ENCODE peak calls at places on chromosome 12, in nine cellular contexts. One of them, this sample, is unnamed. For H3K9me3, the result is how much of the 10 kb centered on the place peaks cover.

GRCh38 chr12:102800565-102800964 is 116.5 kb downstream of the PAH start:
- DNase-seq in CD4-positive, CD25-positive, alpha-beta regulatory T cell: no peak
- DNase-seq in lung: no peak
- DNase-seq in WERI-Rb-1: no peak
- DNase-seq in upper lobe of right lung: no peak
- DNase-seq in breast epithelium: no peak
- DNase-seq in GM23248: no peak
- DNase-seq in IMR-90: no peak
- DNase-seq in heart left ventricle: no peak
- DNase-seq in this sample: no peak

GRCh38 chr12:69837191-69838085 is 12.4 kb downstream of the MYRFL start:
- DNase-seq in CD4-positive, CD25-positive, alpha-beta regulatory T cell: no peak
- DNase-seq in lung: peak
- DNase-seq in WERI-Rb-1: no peak
- DNase-seq in upper lobe of right lung: no peak
- DNase-seq in breast epithelium: no peak
- DNase-seq in GM23248: no peak
- DNase-seq in IMR-90: no peak
- DNase-seq in heart left ventricle: no peak
- DNase-seq in this sample: no peak

GRCh38 chr12:3726455-3726854 is 26.5 kb downstream of the CRACR2A start:
- DNase-seq in CD4-positive, CD25-positive, alpha-beta regulatory T cell: no peak
- DNase-seq in lung: no peak
- DNase-seq in WERI-Rb-1: no peak
- DNase-seq in upper lobe of right lung: no peak
- DNase-seq in breast epithelium: no peak
- DNase-seq in GM23248: no peak
- DNase-seq in IMR-90: no peak
- DNase-seq in heart left ventricle: no peak
- DNase-seq in this sample: no peak

GRCh38 chr12:117441751-117442150 is 80.3 kb upstream of the NOS1 start:
- DNase-seq in CD4-positive, CD25-positive, alpha-beta regulatory T cell: no peak
- DNase-seq in lung: no peak
- DNase-seq in WERI-Rb-1: peak
- DNase-seq in upper lobe of right lung: no peak
- DNase-seq in breast epithelium: no peak
- DNase-seq in GM23248: peak
- DNase-seq in IMR-90: no peak
- DNase-seq in heart left ventricle: peak
- DNase-seq in this sample: no peak

GRCh38 chr12:55982319-55982936 is 8.6 kb downstream of the RAB5B start:
- DNase-seq in CD4-positive, CD25-positive, alpha-beta regulatory T cell: no peak
- DNase-seq in lung: no peak
- DNase-seq in WERI-Rb-1: no peak
- DNase-seq in upper lobe of right lung: no peak
- DNase-seq in breast epithelium: no peak
- DNase-seq in GM23248: no peak
- DNase-seq in IMR-90: no peak
- DNase-seq in heart left ventricle: no peak
- DNase-seq in this sample: no peak

GRCh38 chr12:92142251-92142896 is 3.3 kb downstream of the BTG1 start:
- DNase-seq in CD4-positive, CD25-positive, alpha-beta regulatory T cell: peak
- DNase-seq in lung: no peak
- DNase-seq in WERI-Rb-1: no peak
- DNase-seq in upper lobe of right lung: no peak
- DNase-seq in breast epithelium: no peak
- DNase-seq in GM23248: no peak
- DNase-seq in IMR-90: no peak
- DNase-seq in heart left ventricle: no peak
- DNase-seq in this sample: no peak

GRCh38 chr12:124437621-124438414 is 129.6 kb downstream of the NCOR2 start:
- DNase-seq in CD4-positive, CD25-positive, alpha-beta regulatory T cell: peak
- DNase-seq in lung: no peak
- DNase-seq in WERI-Rb-1: no peak
- DNase-seq in upper lobe of right lung: no peak
- DNase-seq in breast epithelium: no peak
- DNase-seq in GM23248: no peak
- DNase-seq in IMR-90: no peak
- DNase-seq in heart left ventricle: no peak
- DNase-seq in this sample: no peak

GRCh38 chr12:128626808-128627320 is 196.9 kb downstream of the SLC15A4 start:
- DNase-seq in CD4-positive, CD25-positive, alpha-beta regulatory T cell: no peak
- DNase-seq in lung: no peak
- DNase-seq in WERI-Rb-1: no peak
- DNase-seq in upper lobe of right lung: no peak
- DNase-seq in breast epithelium: no peak
- DNase-seq in GM23248: no peak
- DNase-seq in IMR-90: no peak
- DNase-seq in heart left ventricle: no peak
- DNase-seq in this sample: no peak

GRCh38 chr12:2779281-2779680 is 15.5 kb upstream of the FKBP4 start:
- DNase-seq in CD4-positive, CD25-positive, alpha-beta regulatory T cell: no peak
- DNase-seq in lung: no peak
- DNase-seq in WERI-Rb-1: peak
- DNase-seq in upper lobe of right lung: no peak
- DNase-seq in breast epithelium: no peak
- DNase-seq in GM23248: no peak
- DNase-seq in IMR-90: no peak
- DNase-seq in heart left ventricle: no peak
- DNase-seq in this sample: no peak

GRCh38 chr12:95446511-95446910 is 27.4 kb upstream of the METAP2 start:
- DNase-seq in CD4-positive, CD25-positive, alpha-beta regulatory T cell: no peak
- DNase-seq in lung: no peak
- DNase-seq in WERI-Rb-1: no peak
- DNase-seq in upper lobe of right lung: peak
- DNase-seq in breast epithelium: no peak
- DNase-seq in GM23248: no peak
- DNase-seq in IMR-90: peak
- DNase-seq in heart left ventricle: peak
- DNase-seq in this sample: peak

GRCh38 chr12:323507-323906 is 60.9 kb upstream of the SLC6A13 start:
- DNase-seq in CD4-positive, CD25-positive, alpha-beta regulatory T cell: no peak
- DNase-seq in lung: no peak
- DNase-seq in WERI-Rb-1: no peak
- DNase-seq in upper lobe of right lung: no peak
- DNase-seq in breast epithelium: no peak
- DNase-seq in GM23248: no peak
- DNase-seq in IMR-90: no peak
- DNase-seq in heart left ventricle: no peak
- DNase-seq in this sample: no peak

GRCh38 chr12:6554168-6554989 is 1.5 kb downstream of the IFFO1 start:
- DNase-seq in CD4-positive, CD25-positive, alpha-beta regulatory T cell: peak
- DNase-seq in lung: peak
- DNase-seq in WERI-Rb-1: peak
- DNase-seq in upper lobe of right lung: peak
- DNase-seq in breast epithelium: no peak
- DNase-seq in GM23248: peak
- DNase-seq in IMR-90: peak
- DNase-seq in heart left ventricle: peak
- DNase-seq in this sample: no peak

GRCh38 chr12:54251667-54252284 is 28.1 kb downstream of the CBX5 start:
- DNase-seq in CD4-positive, CD25-positive, alpha-beta regulatory T cell: peak
- DNase-seq in lung: no peak
- DNase-seq in WERI-Rb-1: no peak
- DNase-seq in upper lobe of right lung: no peak
- DNase-seq in breast epithelium: no peak
- DNase-seq in GM23248: peak
- DNase-seq in IMR-90: peak
- DNase-seq in heart left ventricle: no peak
- DNase-seq in this sample: no peak

GRCh38 chr12:132922676-132923075 is 33.4 kb downstream of the ZNF605 start:
- DNase-seq in CD4-positive, CD25-positive, alpha-beta regulatory T cell: no peak
- DNase-seq in lung: no peak
- DNase-seq in WERI-Rb-1: no peak
- DNase-seq in upper lobe of right lung: no peak
- DNase-seq in breast epithelium: no peak
- DNase-seq in GM23248: no peak
- DNase-seq in IMR-90: no peak
- DNase-seq in heart left ventricle: no peak
- DNase-seq in this sample: no peak

GRCh38 chr12:132924356-132924755 is 31.8 kb downstream of the ZNF605 start:
- DNase-seq in CD4-positive, CD25-positive, alpha-beta regulatory T cell: no peak
- DNase-seq in lung: no peak
- DNase-seq in WERI-Rb-1: no peak
- DNase-seq in upper lobe of right lung: no peak
- DNase-seq in breast epithelium: no peak
- DNase-seq in GM23248: no peak
- DNase-seq in IMR-90: no peak
- DNase-seq in heart left ventricle: no peak
- DNase-seq in this sample: no peak

GRCh38 chr12:132923356-132923909 is 32.7 kb downstream of the ZNF605 start:
- DNase-seq in CD4-positive, CD25-positive, alpha-beta regulatory T cell: no peak
- DNase-seq in lung: no peak
- DNase-seq in WERI-Rb-1: no peak
- DNase-seq in upper lobe of right lung: no peak
- DNase-seq in breast epithelium: no peak
- DNase-seq in GM23248: peak
- DNase-seq in IMR-90: no peak
- DNase-seq in heart left ventricle: no peak
- DNase-seq in this sample: no peak

GRCh38 chr12:132918680-132919079 is 31.3 kb upstream of the CHFR start:
- DNase-seq in CD4-positive, CD25-positive, alpha-beta regulatory T cell: no peak
- DNase-seq in lung: no peak
- DNase-seq in WERI-Rb-1: no peak
- DNase-seq in upper lobe of right lung: no peak
- DNase-seq in breast epithelium: no peak
- DNase-seq in GM23248: no peak
- DNase-seq in IMR-90: no peak
- DNase-seq in heart left ventricle: no peak
- DNase-seq in this sample: no peak

DNA sequence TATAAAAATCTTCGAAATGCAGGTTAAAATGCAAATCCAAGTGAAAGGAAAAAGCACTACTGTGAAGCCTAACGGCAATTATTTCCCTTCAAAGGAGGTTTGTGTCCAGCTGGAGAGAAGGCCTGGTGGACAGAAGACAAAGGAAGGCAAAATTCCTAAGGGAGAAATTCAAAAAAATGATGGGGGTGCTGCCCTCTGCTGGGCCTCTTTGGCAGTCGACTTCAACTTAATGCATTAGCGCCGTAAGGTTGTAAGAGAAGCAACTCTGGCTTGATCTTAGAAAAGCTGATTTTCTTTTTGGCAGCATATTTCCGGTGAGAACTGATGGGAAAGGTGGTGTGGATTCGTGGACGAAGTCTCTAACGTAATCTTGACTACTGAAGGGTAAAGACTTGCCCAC is 34.3 kb upstream of the CHFR start:
- DNase-seq in CD4-positive, CD25-positive, alpha-beta regulatory T cell: no peak
- DNase-seq in lung: no peak
- DNase-seq in WERI-Rb-1: peak
- DNase-seq in upper lobe of right lung: no peak
- DNase-seq in breast epithelium: no peak
- DNase-seq in GM23248: no peak
- DNase-seq in IMR-90: no peak
- DNase-seq in heart left ventricle: no peak
- DNase-seq in this sample: no peak
- H3K9me3 ChIP-seq in CD4-positive, CD25-positive, alpha-beta regulatory T cell: half or more
- H3K9me3 ChIP-seq in lung: half or more
- H3K9me3 ChIP-seq in WERI-Rb-1: half or more
- H3K9me3 ChIP-seq in upper lobe of right lung: half or more
- H3K9me3 ChIP-seq in breast epithelium: half or more
- H3K9me3 ChIP-seq in GM23248: under half
- H3K9me3 ChIP-seq in IMR-90: half or more
- H3K9me3 ChIP-seq in heart left ventricle: half or more
- H3K9me3 ChIP-seq in this sample: under half

DNA sequence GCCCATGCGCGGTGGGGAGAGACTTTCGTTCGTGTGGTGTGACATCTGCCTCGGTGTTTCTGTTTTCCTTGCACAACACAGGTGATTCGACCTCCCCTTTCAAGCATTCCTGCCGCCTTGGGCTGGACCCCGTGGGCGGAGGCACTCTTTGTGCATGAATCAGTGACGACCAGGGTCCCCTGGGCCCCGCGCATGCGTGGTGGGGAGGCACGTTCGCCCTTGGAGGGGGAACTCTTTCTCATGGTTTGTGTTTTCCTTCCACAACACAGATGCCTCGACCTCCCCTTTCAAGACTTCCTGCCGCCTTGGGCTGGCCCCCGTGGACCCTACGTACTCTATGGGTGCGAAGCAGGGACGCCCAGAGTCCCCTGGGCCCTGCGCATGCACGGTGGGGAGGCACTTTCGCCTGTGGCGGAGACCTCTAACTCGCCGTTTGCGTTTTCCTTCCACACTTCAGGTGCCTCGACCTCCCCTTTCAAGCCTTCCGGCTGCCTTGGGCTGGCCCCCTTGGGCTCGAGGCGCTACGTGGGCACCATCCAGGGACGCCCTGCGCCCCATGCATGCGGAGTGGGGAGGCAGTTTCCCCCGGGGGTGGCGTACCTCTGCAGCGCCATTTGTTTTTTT is 340.9 kb downstream of the ALG10 start:
- DNase-seq in CD4-positive, CD25-positive, alpha-beta regulatory T cell: no peak
- DNase-seq in lung: no peak
- DNase-seq in WERI-Rb-1: no peak
- DNase-seq in upper lobe of right lung: no peak
- DNase-seq in breast epithelium: no peak
- DNase-seq in GM23248: no peak
- DNase-seq in IMR-90: no peak
- DNase-seq in heart left ventricle: no peak
- DNase-seq in this sample: no peak
- H3K9me3 ChIP-seq in CD4-positive, CD25-positive, alpha-beta regulatory T cell: half or more
- H3K9me3 ChIP-seq in lung: under half
- H3K9me3 ChIP-seq in WERI-Rb-1: under half
- H3K9me3 ChIP-seq in upper lobe of right lung: under half
- H3K9me3 ChIP-seq in breast epithelium: half or more
- H3K9me3 ChIP-seq in GM23248: under half
- H3K9me3 ChIP-seq in IMR-90: under half
- H3K9me3 ChIP-seq in heart left ventricle: under half
- H3K9me3 ChIP-seq in this sample: under half

DNA sequence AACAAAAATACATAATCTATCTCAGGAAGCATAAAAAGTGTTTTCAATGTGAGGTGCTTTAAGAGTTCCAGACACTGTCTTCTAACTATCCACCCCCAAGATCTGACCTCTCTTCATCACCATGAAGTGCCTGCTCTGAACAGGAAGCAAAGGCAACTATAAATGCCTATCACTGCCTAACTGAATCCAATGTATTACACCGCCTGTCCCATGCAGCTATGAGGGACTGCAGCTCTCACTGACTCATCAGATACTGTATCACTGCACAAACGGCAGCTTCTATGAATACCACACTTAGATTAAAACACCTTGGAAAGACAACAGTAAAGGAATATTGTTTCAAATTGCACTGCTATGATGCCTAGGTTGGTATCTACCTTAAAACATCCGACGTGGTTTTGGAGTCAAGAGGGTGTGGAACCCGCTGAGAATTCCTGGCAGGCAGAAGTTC is 314.4 kb downstream of the MED13L start:
- DNase-seq in CD4-positive, CD25-positive, alpha-beta regulatory T cell: no peak
- DNase-seq in lung: no peak
- DNase-seq in WERI-Rb-1: no peak
- DNase-seq in upper lobe of right lung: no peak
- DNase-seq in breast epithelium: no peak
- DNase-seq in GM23248: peak
- DNase-seq in IMR-90: peak
- DNase-seq in heart left ventricle: no peak
- DNase-seq in this sample: no peak
- H3K9me3 ChIP-seq in CD4-positive, CD25-positive, alpha-beta regulatory T cell: under half
- H3K9me3 ChIP-seq in lung: under half
- H3K9me3 ChIP-seq in WERI-Rb-1: under half
- H3K9me3 ChIP-seq in upper lobe of right lung: under half
- H3K9me3 ChIP-seq in breast epithelium: under half
- H3K9me3 ChIP-seq in GM23248: under half
- H3K9me3 ChIP-seq in IMR-90: under half
- H3K9me3 ChIP-seq in heart left ventricle: under half
- H3K9me3 ChIP-seq in this sample: under half

GRCh38 chr12:21328578-21328977 is 6.1 kb downstream of the SLCO1A2 start:
- DNase-seq in CD4-positive, CD25-positive, alpha-beta regulatory T cell: no peak
- DNase-seq in lung: no peak
- DNase-seq in WERI-Rb-1: no peak
- DNase-seq in upper lobe of right lung: no peak
- DNase-seq in breast epithelium: no peak
- DNase-seq in GM23248: no peak
- DNase-seq in IMR-90: no peak
- DNase-seq in heart left ventricle: no peak
- DNase-seq in this sample: no peak
- H3K9me3 ChIP-seq in CD4-positive, CD25-positive, alpha-beta regulatory T cell: under half
- H3K9me3 ChIP-seq in lung: under half
- H3K9me3 ChIP-seq in WERI-Rb-1: under half
- H3K9me3 ChIP-seq in upper lobe of right lung: under half
- H3K9me3 ChIP-seq in breast epithelium: under half
- H3K9me3 ChIP-seq in GM23248: under half
- H3K9me3 ChIP-seq in IMR-90: under half
- H3K9me3 ChIP-seq in heart left ventricle: under half
- H3K9me3 ChIP-seq in this sample: under half